ENCODE peak calls at places on chromosome 22, in five cellular contexts. Q is AG04450, B is suprapubic skin, Z is colonic mucosa, O is fibroblast of lung. P is an unnamed sample.

GRCh38 chr22:19929586-19930302 is 11.8 kb upstream of the COMT start:
- DNase-seq in Q (no peak), Z (no peak), O (no peak), B (no peak), P (no peak)

GRCh38 chr22:30235687-30236170 is 10.8 kb downstream of the LIF start:
- DNase-seq in B (no peak), Z (no peak), O (peak), Q (peak), P (no peak)

GRCh38 chr22:48089601-48090331 is 1327.3 kb downstream of the TBC1D22A start:
- DNase-seq in Q (no peak), Z (peak), B (peak), O (peak), P (no peak)

GRCh38 chr22:41223535-41223934 is 17.2 kb downstream of the CHADL start:
- DNase-seq in O (no peak), Z (no peak), Q (no peak), B (no peak), P (no peak)

GRCh38 chr22:44758970-44759365 is 6.6 kb downstream of the ARHGAP8 start:
- DNase-seq in O (no peak), B (no peak), Q (no peak), Z (no peak), P (peak)

GRCh38 chr22:29143848-29144785 is 61.6 kb upstream of the EMID1 start:
- DNase-seq in O (no peak), Z (no peak), Q (no peak), B (peak), P (no peak)

GRCh38 chr22:35458547-35459422 is 58.8 kb downstream of the MCM5 start:
- DNase-seq in Z (no peak), O (no peak), Q (no peak), B (no peak), P (no peak)

GRCh38 chr22:19377565-19378361 is 53.8 kb downstream of the HIRA start:
- DNase-seq in B (peak), Z (no peak), O (no peak), Q (no peak), P (no peak)

GRCh38 chr22:46653596-46653995 is 33.4 kb downstream of the GRAMD4 start:
- DNase-seq in Q (no peak), O (no peak), B (no peak), Z (no peak), P (no peak)

GRCh38 chr22:20641198-20641892 is 132.6 kb upstream of the SERPIND1 start:
- DNase-seq in Q (no peak), O (no peak), B (peak), Z (no peak), P (no peak)

GRCh38 chr22:35582218-35582860 is 34.8 kb downstream of the MB start:
- DNase-seq in O (no peak), Q (no peak), Z (no peak), B (no peak), P (no peak)

GRCh38 chr22:38700789-38701628 is at the start of gene JOSD1:
- DNase-seq in B (peak), Z (peak), O (peak), Q (peak), P (peak)

GRCh38 chr22:47051435-47052175 is 289.2 kb downstream of the TBC1D22A start:
- DNase-seq in Z (no peak), O (no peak), B (no peak), Q (no peak), P (no peak)

GRCh38 chr22:39731881-39732555 is 161.5 kb downstream of the CACNA1I start:
- DNase-seq in Q (no peak), B (no peak), O (no peak), Z (no peak), P (no peak)

GRCh38 chr22:43408009-43408408 is 3.8 kb upstream of the MPPED1 start:
- DNase-seq in O (no peak), B (no peak), Z (no peak), Q (no peak), P (no peak)

GRCh38 chr22:26579331-26579886 is 10.5 kb downstream of the TPST2 start:
- DNase-seq in O (no peak), Q (no peak), B (no peak), Z (peak), P (no peak)

GRCh38 chr22:30423296-30423958 is 2.1 kb upstream of the MTFP1 start:
- DNase-seq in B (peak), O (no peak), Z (no peak), Q (no peak), P (no peak)

GRCh38 chr22:48218889-48219420 is 1456.5 kb downstream of the TBC1D22A start:
- DNase-seq in Q (no peak), B (no peak), O (no peak), Z (no peak), P (no peak)

GRCh38 chr22:31871475-31871874 is 72.9 kb upstream of the YWHAH start:
- DNase-seq in Q (no peak), B (no peak), Z (no peak), O (no peak), P (no peak)
- H3K27ac ChIP-seq in Q (no peak), B (no peak), Z (peak), O (no peak), P (no peak)

GRCh38 chr22:24526191-24526590 is 28.7 kb downstream of the GUCD1 start:
- DNase-seq in Z (no peak), Q (no peak), B (no peak), O (no peak), P (peak)

GRCh38 chr22:24521791-24522245 is 26.7 kb downstream of the UPB1 start:
- DNase-seq in Z (peak), Q (no peak), O (peak), B (no peak), P (peak)

GRCh38 chr22:24523873-24524272 is 28.7 kb downstream of the UPB1 start:
- DNase-seq in Z (no peak), Q (no peak), O (no peak), B (no peak), P (no peak)

GRCh38 chr22:24529898-24530297 is 25.0 kb downstream of the GUCD1 start:
- DNase-seq in B (no peak), Z (no peak), O (no peak), Q (no peak), P (no peak)

DNA sequence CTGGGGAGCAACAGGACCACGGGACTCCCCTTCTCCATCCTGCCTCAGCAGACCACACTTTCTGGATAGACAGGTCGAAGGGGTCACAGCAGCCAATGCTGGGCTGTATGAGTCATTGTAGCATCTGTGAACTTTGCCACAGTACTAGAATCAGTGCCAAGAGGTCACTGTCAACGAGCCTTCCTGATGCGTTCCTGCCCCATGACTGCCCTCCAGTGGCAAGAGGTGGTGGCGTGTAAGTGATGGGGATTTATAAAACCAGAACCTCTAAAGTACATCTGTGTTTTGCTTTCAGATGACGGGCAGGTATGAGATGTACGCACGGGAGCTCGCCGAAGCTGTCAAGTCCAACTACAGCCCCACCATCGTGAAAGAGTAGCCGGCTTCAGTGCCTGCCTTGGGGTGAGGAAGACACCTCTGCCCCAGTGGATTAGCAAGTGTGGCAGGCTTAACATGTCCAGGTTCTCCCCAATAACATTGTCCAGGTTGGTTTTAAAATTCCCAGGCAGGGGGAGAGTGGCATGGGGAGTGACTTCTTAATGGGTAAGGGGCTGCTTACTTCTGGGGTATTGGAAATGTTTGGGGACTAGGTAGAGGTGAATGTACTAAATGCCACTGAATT is 29.4 kb downstream of the GUCD1 start:
- DNase-seq in Q (no peak), O (peak), Z (peak), B (peak), P (peak)
- H3K27ac ChIP-seq in Q (no peak), O (no peak), Z (no peak), B (no peak), P (no peak)

GRCh38 chr22:42273855-42274451 is 3.5 kb upstream of the TCF20 start:
- DNase-seq in Q (no peak), O (no peak), B (no peak), Z (no peak), P (no peak)

GRCh38 chr22:42271191-42271813 is 849 bp upstream of the TCF20 start:
- DNase-seq in B (no peak), Q (no peak), Z (no peak), O (no peak), P (no peak)

GRCh38 chr22:42271906-42272305 is 1.5 kb upstream of the TCF20 start:
- DNase-seq in O (no peak), Z (no peak), Q (no peak), B (no peak), P (no peak)

GRCh38 chr22:42270512-42271190 is at the start of gene TCF20:
- DNase-seq in Z (peak), O (peak), B (no peak), Q (no peak), P (peak)

DNA sequence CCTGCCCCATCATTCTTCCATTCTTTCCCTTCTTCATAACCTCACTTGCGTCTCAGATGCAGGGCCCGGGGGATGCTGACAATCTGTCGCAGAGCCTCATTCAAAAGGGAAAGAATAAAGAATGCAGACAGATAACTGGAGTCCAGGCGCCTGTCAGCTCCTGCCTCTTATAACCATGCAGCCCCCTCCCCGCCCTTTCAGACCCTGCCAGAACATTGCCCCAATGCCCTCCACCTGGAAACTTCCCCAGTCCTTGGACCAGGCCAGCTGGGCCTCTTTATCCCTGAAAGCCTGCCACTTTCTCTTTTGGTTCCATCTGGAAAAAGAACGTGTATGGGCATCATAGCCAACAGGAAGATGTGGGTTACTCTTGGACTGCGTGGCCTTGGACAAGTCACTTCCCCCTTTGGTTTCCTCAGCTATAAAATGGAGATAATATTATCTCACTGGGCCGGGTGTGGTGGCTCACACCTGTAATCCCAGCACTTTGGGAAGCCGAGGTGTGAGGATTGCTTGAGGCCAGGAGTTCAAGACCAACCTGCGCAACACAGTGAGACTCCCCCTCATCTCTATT is 2.1 kb upstream of the TCF20 start:
- DNase-seq in O (no peak), Q (no peak), B (no peak), Z (no peak), P (no peak)
- H3K27ac ChIP-seq in O (no peak), Q (no peak), B (no peak), Z (peak), P (no peak)

DNA sequence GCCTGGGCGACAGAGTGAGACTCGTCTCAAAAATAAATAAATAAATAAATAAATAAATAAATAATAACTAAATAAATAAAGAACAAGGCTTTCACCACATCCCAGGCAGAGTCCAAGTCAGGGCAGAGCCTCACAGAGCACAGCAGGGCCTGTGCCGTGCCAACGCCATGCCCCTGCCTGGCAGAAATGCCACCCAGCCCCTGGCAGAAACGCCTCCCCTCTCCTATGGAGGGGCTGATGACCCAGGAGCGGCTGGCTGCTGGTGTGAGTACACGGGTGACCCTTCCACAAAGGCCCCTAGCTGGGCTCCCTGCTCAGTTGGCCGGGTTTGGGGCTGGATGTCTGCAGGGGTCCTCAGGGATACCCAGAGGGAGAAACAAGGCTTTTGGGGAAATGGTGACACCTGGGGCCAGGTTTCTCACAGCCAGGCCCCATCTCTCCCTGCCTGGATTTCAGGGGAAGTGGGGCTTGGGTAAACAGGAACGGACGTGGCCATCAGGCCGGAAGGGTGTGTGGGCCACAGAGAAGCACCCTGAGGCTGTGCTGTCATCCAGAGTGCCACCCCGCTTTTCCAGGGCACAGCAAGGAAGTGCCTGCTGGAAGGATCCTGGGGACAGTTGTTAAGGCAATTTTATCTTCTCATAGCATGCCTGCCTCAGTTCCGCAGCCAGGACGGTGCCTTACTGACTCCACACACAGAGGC is 5.1 kb downstream of the BID start:
- DNase-seq in O (no peak), Q (no peak), Z (no peak), B (no peak), P (no peak)
- H3K27ac ChIP-seq in O (no peak), Q (no peak), Z (no peak), B (no peak), P (no peak)

DNA sequence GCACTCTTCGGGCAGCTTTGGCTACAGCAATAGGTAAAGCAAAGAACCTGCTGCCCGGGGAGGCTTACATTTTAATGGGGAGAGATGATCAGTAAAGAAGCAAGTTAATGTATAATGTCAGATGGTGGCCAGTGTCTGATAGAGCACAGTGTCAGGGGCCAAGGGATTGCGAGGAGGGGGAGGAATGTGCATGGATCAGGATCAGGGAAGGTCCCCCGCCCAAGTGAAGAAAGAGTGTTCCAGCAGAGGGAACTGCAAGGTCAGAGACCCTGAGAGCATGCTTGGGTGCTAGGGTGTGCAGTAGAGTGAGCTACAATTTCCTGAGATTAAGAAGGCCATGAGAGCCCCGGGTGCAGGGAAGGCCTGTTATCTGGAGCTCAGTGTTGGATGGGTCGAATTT is 39.7 kb downstream of the TIMP3 start:
- DNase-seq in B (no peak), Q (no peak), O (no peak), Z (no peak), P (no peak)
- H3K27ac ChIP-seq in B (no peak), Q (no peak), O (no peak), Z (no peak), P (no peak)

DNA sequence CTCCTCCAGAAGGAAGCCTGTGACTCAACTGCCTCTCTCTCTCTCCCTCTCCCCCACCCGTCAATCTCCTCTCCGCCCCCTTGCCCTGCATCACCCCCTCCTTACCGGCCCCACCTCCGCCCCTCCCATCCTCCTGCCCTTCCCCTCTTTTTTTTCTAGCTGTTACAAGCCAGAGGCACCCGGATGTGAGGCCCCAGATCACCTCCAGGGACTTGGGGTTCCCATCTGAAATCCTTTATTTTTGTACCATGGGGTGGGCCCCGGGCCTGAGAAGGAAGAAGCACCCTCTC is 10.8 kb downstream of the KCTD17 start:
- DNase-seq in B (no peak), O (no peak), Q (no peak), Z (no peak), P (no peak)
- H3K27ac ChIP-seq in B (no peak), O (no peak), Q (no peak), Z (no peak), P (no peak)

GRCh38 chr22:50209893-50210292 is 9.1 kb downstream of the SELENOO start:
- DNase-seq in O (peak), Z (peak), Q (no peak), B (no peak), P (peak)
- H3K27ac ChIP-seq in O (no peak), Z (no peak), Q (no peak), B (no peak), P (no peak)

P was measured in trophoblast cell.